ENCODE peak calls at places on chromosome 15, in seven cellular contexts. L is neural crest cell, G is substantia nigra, M is lower lobe of right lung, V is progenitor cell of endocrine pancreas, T is iris pigment epithelial cell, E is head of caudate nucleus. R is an unnamed sample.

GRCh38 chr15:79408041-79408440 is 24.1 kb upstream of the MINAR1 start:
- DNase-seq in L (no peak), G (no peak), M (no peak), V (no peak), T (peak), E (no peak), R (no peak)

GRCh38 chr15:40054746-40055575 is 16.0 kb upstream of the SRP14 start:
- DNase-seq in L (no peak), G (no peak), M (no peak), V (no peak), T (peak), E (no peak), R (peak)

GRCh38 chr15:83106994-83107840 is at the start of gene TM6SF1:
- DNase-seq in L (peak), G (peak), M (peak), V (peak), T (no peak), E (no peak), R (peak)

GRCh38 chr15:93703092-93703785 is 528.1 kb upstream of the MCTP2 start:
- DNase-seq in L (no peak), G (no peak), M (no peak), V (no peak), T (no peak), E (no peak), R (no peak)

GRCh38 chr15:34855893-34856292 is 60.5 kb upstream of the ACTC1 start:
- DNase-seq in L (no peak), G (peak), M (no peak), V (no peak), T (peak), E (no peak), R (no peak)

GRCh38 chr15:33074942-33075341 is 119.6 kb downstream of the FMN1 start:
- DNase-seq in L (no peak), G (no peak), M (no peak), V (no peak), T (no peak), E (no peak), R (peak)

GRCh38 chr15:97875025-97875512 is 85.4 kb upstream of the ARRDC4 start:
- DNase-seq in L (no peak), G (no peak), M (no peak), V (no peak), T (no peak), E (no peak), R (no peak)

GRCh38 chr15:70442211-70442610 is 321.1 kb downstream of the UACA start:
- DNase-seq in L (no peak), G (no peak), M (no peak), V (no peak), T (no peak), E (no peak), R (no peak)

GRCh38 chr15:44720460-44721185 is 9.3 kb downstream of the B2M start:
- DNase-seq in L (no peak), G (no peak), M (no peak), V (no peak), T (no peak), E (no peak), R (no peak)

GRCh38 chr15:75178171-75178937 is 23.3 kb upstream of the C15orf39 start:
- DNase-seq in L (peak), G (peak), M (peak), V (peak), T (no peak), E (no peak), R (peak)

GRCh38 chr15:89972085-89972484 is 29.0 kb upstream of the ZNF710 start:
- DNase-seq in L (no peak), G (peak), M (no peak), V (no peak), T (no peak), E (no peak), R (no peak)

GRCh38 chr15:78830514-78831228 is 19.4 kb upstream of the ADAMTS7 start:
- DNase-seq in L (no peak), G (no peak), M (peak), V (no peak), T (no peak), E (no peak), R (no peak)

GRCh38 chr15:50758712-50759205 is 6.7 kb downstream of the SPPL2A start:
- DNase-seq in L (no peak), G (no peak), M (no peak), V (no peak), T (peak), E (no peak), R (no peak)

GRCh38 chr15:41941644-41942415 is 30.5 kb downstream of the EHD4 start:
- DNase-seq in L (no peak), G (no peak), M (no peak), V (no peak), T (no peak), E (no peak), R (no peak)

GRCh38 chr15:80476036-80476435 is 71.9 kb downstream of the ARNT2 start:
- DNase-seq in L (no peak), G (no peak), M (no peak), V (no peak), T (peak), E (no peak), R (no peak)

GRCh38 chr15:51796777-51797474 is 32.5 kb upstream of the TMOD3 start:
- DNase-seq in L (no peak), G (no peak), M (no peak), V (no peak), T (peak), E (no peak), R (no peak)

GRCh38 chr15:68765602-68766368 is 54.9 kb downstream of the ANP32A start:
- DNase-seq in L (no peak), G (no peak), M (no peak), V (no peak), T (no peak), E (no peak), R (no peak)

GRCh38 chr15:73782339-73782979 is 29.3 kb upstream of the INSYN1 start:
- DNase-seq in L (no peak), G (no peak), M (no peak), V (no peak), T (no peak), E (no peak), R (peak)

GRCh38 chr15:70259640-70260066 is 161.9 kb upstream of the TLE3 start:
- DNase-seq in L (no peak), G (no peak), M (no peak), V (no peak), T (no peak), E (no peak), R (no peak)

GRCh38 chr15:65246026-65246714 is 34.9 kb upstream of the CILP start:
- DNase-seq in L (no peak), G (no peak), M (no peak), V (no peak), T (no peak), E (no peak), R (no peak)

R was measured in thyroid gland.